ENCODE peak calls at places on chromosome 17, in six cellular contexts. H is prostate gland, S is breast epithelium, P is upper lobe of left lung, V is HCT116, B is K562. Y is an unnamed sample. For H3K4me1, the result is how much of the 10 kb centered on the place peaks cover.

GRCh38 chr17:50948711-50949110 is 82.6 kb upstream of the TOB1 start:
- DNase-seq in V (no peak), H (no peak), S (no peak), B (no peak), P (no peak), Y (no peak)

GRCh38 chr17:18027280-18027679 is 11.7 kb downstream of the ATPAF2 start:
- DNase-seq in V (no peak), H (no peak), S (no peak), P (no peak), B (no peak), Y (no peak)

GRCh38 chr17:55037828-55038227 is 69.3 kb downstream of the STXBP4 start:
- DNase-seq in P (no peak), B (no peak), V (no peak), H (no peak), S (no peak), Y (no peak)

GRCh38 chr17:58487589-58488427 is at the start of gene HSF5:
- DNase-seq in S (no peak), B (no peak), P (peak), H (no peak), V (no peak), Y (no peak)

GRCh38 chr17:51645056-51645455 is 384.7 kb downstream of the UTP18 start:
- DNase-seq in P (no peak), S (no peak), V (no peak), B (no peak), H (no peak), Y (no peak)

GRCh38 chr17:1989135-1989534 is 36.0 kb downstream of the RTN4RL1 start:
- DNase-seq in P (no peak), H (no peak), S (no peak), V (peak), B (no peak), Y (no peak)

GRCh38 chr17:72516772-72517399 is 396.1 kb downstream of the SOX9 start:
- DNase-seq in V (no peak), H (peak), P (no peak), S (no peak), B (no peak), Y (no peak)

GRCh38 chr17:55661963-55662834 is 60.5 kb downstream of the TMEM100 start:
- DNase-seq in V (no peak), S (no peak), B (no peak), P (no peak), H (no peak), Y (no peak)

GRCh38 chr17:63946440-63947363 is 14.6 kb upstream of the CD79B start:
- DNase-seq in S (no peak), B (peak), H (peak), P (no peak), V (peak), Y (no peak)

GRCh38 chr17:33267279-33267790 is 25.8 kb downstream of the ASIC2 start:
- DNase-seq in B (no peak), V (no peak), P (no peak), S (no peak), H (no peak), Y (no peak)

GRCh38 chr17:83189673-83190385 is 110.4 kb downstream of the METRNL start:
- DNase-seq in P (peak), S (peak), V (no peak), B (no peak), H (peak), Y (peak)

GRCh38 chr17:537133-537532 is 177.5 kb downstream of the VPS53 start:
- DNase-seq in H (no peak), V (no peak), S (no peak), B (no peak), P (no peak), Y (no peak)

GRCh38 chr17:50087246-50087911 is 7.8 kb upstream of the PDK2 start:
- DNase-seq in P (peak), V (peak), H (peak), B (peak), S (no peak), Y (peak)

GRCh38 chr17:1773755-1774181 is 11.9 kb downstream of the SERPINF1 start:
- DNase-seq in P (no peak), S (no peak), H (no peak), B (peak), V (no peak), Y (no peak)

GRCh38 chr17:45584092-45585036 is 93.8 kb upstream of the PLEKHM1 start:
- DNase-seq in P (peak), H (peak), V (peak), S (no peak), B (peak), Y (peak)

GRCh38 chr17:50521517-50521916 is 11.0 kb upstream of the EPN3 start:
- DNase-seq in V (no peak), B (no peak), P (no peak), S (no peak), H (no peak), Y (no peak)

GRCh38 chr17:32310927-32311568 is 30.9 kb downstream of the C17orf75 start:
- DNase-seq in H (no peak), S (no peak), B (no peak), V (no peak), P (no peak), Y (no peak)

GRCh38 chr17:50768348-50768761 is 1.0 kb upstream of the ANKRD40CL start:
- DNase-seq in S (peak), V (peak), H (peak), B (no peak), P (peak), Y (no peak)

GRCh38 chr17:67324330-67324729 is 42.0 kb downstream of the PSMD12 start:
- DNase-seq in S (no peak), B (no peak), V (no peak), H (no peak), P (no peak), Y (no peak)
- TF ChIP-seq POLR2AphosphoS5 in S (no peak), B (no peak), V (no peak), H (no peak), P (no peak), Y (no peak)

DNA sequence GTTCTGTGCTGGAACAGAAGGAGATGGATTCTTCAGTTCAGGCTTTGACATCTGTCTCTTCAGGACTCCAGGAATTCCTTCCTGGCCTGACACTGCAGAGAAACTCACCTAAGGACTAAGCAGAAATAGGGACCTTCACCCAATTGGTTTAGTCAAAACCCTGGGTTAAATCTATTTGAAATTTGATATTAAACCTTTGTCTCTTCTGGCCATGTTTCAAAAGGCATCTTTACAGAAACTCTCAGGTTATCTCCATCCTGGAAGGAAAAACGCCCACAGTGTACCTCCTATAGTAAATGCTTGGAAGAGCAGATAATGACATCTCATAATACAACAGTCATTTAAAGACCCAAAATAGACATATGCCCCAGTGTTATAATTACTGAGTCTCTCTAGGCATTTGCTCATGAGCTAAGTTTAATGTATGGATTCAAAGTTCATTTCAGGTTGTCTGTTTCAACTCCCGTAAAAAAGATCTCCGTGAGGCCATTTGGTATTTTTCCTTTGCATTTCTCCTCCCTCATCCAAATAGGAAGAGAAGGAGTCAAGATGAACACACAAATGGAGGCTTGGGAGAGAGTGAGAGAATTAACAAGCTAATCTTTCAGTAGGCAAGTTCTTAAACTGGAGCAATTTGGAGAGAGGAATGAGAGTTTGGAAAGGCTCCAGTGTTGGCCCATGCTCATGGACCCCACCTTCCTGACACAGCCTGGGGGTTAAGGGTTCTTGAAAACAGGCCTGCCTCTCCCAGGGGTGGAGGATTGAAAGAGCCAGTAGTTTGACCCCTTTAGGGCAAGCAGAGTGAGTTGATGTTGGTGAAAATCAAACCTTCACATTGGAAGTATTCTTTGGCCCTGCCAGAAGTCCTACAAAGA is 5.8 kb upstream of the HOXB4 start:
- DNase-seq in H (no peak), S (no peak), P (no peak), B (no peak), V (no peak), Y (no peak)
- H3K4me3 ChIP-seq in H (no peak), S (peak), P (no peak), B (peak), V (peak), Y (no peak)

DNA sequence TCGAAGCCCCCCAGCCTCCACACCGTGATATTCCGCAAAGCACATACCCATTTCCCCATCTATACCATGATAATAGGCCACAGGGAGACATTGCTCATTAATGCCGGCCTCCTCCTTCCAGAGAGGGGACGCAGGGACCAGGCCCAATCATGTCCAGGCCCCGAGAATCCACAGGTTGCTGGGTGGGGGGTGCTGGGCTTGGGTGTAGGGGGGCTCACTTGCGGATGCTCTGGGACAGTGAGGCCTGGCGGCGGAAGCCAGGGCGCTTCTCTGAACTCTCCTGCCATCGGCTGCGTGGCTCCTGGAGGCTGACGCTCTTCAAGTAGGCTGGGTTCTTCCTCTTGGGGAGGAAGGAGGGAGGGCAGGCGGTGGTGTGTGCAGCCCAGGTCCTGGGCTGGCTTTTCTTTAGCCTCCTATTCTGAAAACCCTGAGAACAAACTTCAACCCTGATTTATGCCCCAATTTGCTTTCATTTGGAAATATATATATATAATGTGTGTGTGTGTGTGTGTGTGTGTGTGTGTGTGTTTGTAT is 12.2 kb downstream of the AANAT start:
- DNase-seq in P (no peak), H (no peak), S (no peak), B (no peak), V (no peak), Y (no peak)
- H3K4me1 ChIP-seq in P (under half), H (under half), S (under half), B (under half), V (under half), Y (under half)

DNA sequence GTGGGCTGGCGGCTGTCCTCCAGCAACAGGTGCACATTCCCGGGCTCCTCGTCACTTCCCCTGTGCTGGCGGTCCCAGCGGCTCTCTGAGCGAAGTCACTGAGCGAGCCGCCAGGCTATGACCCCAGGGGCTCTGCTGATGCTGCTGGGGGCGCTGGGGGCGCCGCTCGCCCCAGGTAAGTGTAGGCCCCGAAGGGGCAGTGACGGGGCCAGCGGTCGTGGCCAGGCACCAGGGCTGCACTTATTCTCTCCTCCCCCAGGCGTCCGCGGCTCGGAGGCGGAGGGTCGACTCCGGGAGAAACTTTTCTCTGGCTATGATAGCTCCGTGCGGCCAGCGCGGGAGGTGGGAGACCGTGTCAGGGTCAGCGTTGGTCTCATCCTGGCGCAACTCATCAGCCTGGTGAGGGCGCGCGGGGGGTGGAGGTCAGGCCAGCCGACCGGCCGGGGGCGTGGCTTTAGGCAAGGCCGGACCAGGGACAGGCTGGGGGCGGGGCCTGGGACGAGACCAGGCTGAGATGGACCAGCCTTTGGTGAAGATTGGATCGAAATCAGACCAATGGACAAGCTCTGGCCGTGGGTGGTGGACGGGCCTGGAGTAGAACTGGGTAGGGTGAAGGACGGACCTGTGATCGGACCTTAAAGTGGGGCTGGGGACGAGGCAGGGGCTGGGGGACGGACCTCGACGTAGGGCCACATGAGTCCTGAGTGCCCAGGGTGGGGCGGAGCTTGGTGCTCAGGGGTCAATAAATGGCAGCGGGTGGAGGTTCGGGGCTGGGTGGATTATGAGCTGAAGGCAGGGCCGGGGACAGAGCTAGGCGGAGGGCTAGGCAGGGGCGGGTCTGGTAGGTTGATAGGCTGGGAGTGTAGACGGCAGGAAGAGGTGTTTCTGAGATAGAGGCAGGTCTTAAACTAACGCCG is at the start of gene CHRNB1:
- DNase-seq in V (peak), S (no peak), P (peak), H (no peak), B (peak), Y (peak)
- TF ChIP-seq POLR2AphosphoS5 in V (peak), S (no peak), P (no peak), H (no peak), B (no peak), Y (no peak)

GRCh38 chr17:80948091-80948960 is 43.3 kb upstream of the CHMP6 start:
- DNase-seq in P (peak), V (no peak), B (no peak), S (no peak), H (no peak), Y (no peak)

GRCh38 chr17:80945736-80946135 is 45.9 kb upstream of the CHMP6 start:
- DNase-seq in B (no peak), V (no peak), H (no peak), P (peak), S (no peak), Y (peak)

GRCh38 chr17:80948961-80949450 is 42.6 kb upstream of the CHMP6 start:
- DNase-seq in V (no peak), S (no peak), H (no peak), B (no peak), P (peak), Y (peak)

GRCh38 chr17:80946449-80946848 is 45.2 kb upstream of the CHMP6 start:
- DNase-seq in B (no peak), S (no peak), V (no peak), H (no peak), P (no peak), Y (no peak)

GRCh38 chr17:80947200-80947940 is 44.3 kb upstream of the CHMP6 start:
- DNase-seq in S (no peak), P (peak), B (no peak), V (no peak), H (no peak), Y (peak)
- H3K4me3 ChIP-seq in S (no peak), P (no peak), B (no peak), V (no peak), H (no peak), Y (no peak)

GRCh38 chr17:73722163-73722562 is 77.9 kb upstream of the SDK2 start:
- DNase-seq in P (no peak), S (no peak), B (no peak), H (no peak), V (no peak), Y (no peak)
- H3K4me1 ChIP-seq in P (under half), S (under half), B (under half), H (under half), V (under half), Y (under half)

DNA sequence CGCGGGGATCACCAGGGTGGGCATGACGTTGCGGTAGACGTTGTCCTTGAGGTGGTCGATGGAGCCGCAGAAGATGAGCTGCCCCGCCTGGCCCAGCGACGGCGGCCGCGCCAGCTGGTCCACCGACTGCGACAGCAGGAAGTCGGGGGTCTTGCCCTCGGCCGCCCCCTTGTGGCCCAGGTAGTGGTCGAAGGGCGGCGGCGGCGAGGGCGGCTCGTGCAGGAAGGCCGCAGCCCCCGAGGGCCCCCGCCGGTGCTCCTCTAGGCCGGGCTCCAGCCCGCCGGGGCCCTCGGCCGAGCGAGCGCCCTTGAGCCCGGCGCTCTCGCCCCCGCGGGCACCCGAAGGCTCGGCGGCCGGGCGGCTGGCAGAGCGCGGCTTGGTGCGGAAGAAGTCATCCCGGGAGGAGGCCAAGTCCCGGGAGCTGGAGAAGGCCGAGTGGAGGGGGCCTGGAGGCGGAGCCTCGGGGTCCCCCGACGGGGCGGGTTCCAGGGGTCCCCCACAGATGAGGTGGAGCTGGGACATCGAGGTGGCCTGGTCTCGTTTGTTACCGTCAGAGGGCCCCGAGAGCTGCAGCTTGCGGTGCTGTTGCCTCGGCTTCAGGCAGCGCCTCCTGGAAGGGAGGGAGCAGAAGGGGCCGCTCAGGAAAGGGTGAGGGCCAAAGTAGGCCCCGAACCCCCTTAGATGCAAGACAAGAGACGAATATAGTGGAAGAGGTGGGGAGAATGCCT is 8.9 kb downstream of the FAM171A2 start:
- DNase-seq in V (no peak), P (peak), S (no peak), B (peak), H (no peak), Y (peak)
- TF ChIP-seq POLR2AphosphoS5 in V (no peak), P (no peak), S (no peak), B (no peak), H (no peak), Y (no peak)

DNA sequence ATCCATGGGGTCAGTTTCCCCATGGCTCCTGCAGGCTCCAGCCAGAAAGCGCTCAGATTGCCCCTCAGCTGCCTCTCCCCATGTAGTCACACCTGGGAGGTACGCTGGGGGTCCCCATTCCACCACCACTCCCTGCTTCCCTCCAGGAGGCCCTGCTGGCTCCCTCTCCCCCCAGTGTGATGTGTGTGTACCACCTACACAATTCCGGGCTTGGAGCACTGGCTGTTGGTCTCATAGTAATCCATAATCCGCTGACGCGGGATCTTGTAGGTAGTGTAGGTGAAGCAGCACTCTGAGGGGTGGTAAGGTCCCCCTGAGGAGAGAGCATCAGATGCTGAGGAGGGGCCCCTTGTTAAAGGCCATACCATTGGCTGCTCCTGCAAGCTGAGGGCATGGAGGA is 2.4 kb downstream of the CCL14 start:
- DNase-seq in V (no peak), H (no peak), S (no peak), P (no peak), B (no peak), Y (no peak)
- H3K4me3 ChIP-seq in V (no peak), H (no peak), S (peak), P (no peak), B (no peak), Y (no peak)

GRCh38 chr17:37743612-37743874 is 1.3 kb downstream of the HNF1B start:
- DNase-seq in S (no peak), V (no peak), H (no peak), B (no peak), P (peak), Y (no peak)
- H3K4me1 ChIP-seq in S (under half), V (under half), H (under half), B (under half), P (under half), Y (under half)